ENCODE peak calls at places on chromosomes 12 and 14, in five cellular contexts. A is left ventricle myocardium inferior; W is activated CD8-positive, alpha-beta memory T cell treated with anti-CD3 and anti-CD28 coated beads for 48 hours; B is COR-L47; T is AG04450. Y is an unnamed sample.

GRCh38 chr12:65953621-65954020 is 129.3 kb downstream of the HMGA2 start:
- DNase-seq in A (no peak), W (no peak), B (no peak), T (peak), Y (no peak)

GRCh38 chr14:68144051-68144681 is 324.6 kb downstream of the RAD51B start:
- DNase-seq in A (no peak), W (no peak), B (no peak), T (no peak), Y (peak)

GRCh38 chr14:58669556-58670200 is 31.9 kb downstream of the DACT1 start:
- DNase-seq in A (no peak), W (no peak), B (no peak), T (no peak), Y (no peak)

GRCh38 chr14:87993485-87993809 is 465 bp upstream of the GALC start:
- DNase-seq in A (no peak), W (no peak), B (no peak), T (no peak), Y (no peak)

GRCh38 chr14:71720978-71721624 is 211.1 kb upstream of the RGS6 start:
- DNase-seq in A (no peak), W (no peak), B (peak), T (no peak), Y (peak)

GRCh38 chr14:24037658-24038037 is 14.2 kb upstream of the CARMIL3 start:
- DNase-seq in A (no peak), W (no peak), B (peak), T (no peak), Y (peak)

GRCh38 chr12:85971800-85972199 is 97.7 kb downstream of the NTS start:
- DNase-seq in A (no peak), W (no peak), B (no peak), T (no peak), Y (no peak)

GRCh38 chr12:47020211-47020821 is 59.1 kb upstream of the PCED1B start:
- DNase-seq in A (no peak), W (no peak), B (no peak), T (no peak), Y (no peak)

GRCh38 chr12:107549786-107550480 is 135.7 kb upstream of the PWP1 start:
- DNase-seq in A (no peak), W (no peak), B (no peak), T (no peak), Y (no peak)

GRCh38 chr14:92670177-92670576 is 78.2 kb downstream of the LGMN start:
- DNase-seq in A (no peak), W (no peak), B (no peak), T (peak), Y (peak)

GRCh38 chr12:123242083-123242904 is 9.1 kb downstream of the MTRFR start:
- DNase-seq in A (no peak), W (no peak), B (peak), T (no peak), Y (no peak)

GRCh38 chr12:57611116-57611809 is at the start of gene ARHGEF25:
- DNase-seq in A (peak), W (no peak), B (peak), T (no peak), Y (peak)

GRCh38 chr14:104332634-104333270 is 194.4 kb downstream of the KIF26A start:
- DNase-seq in A (no peak), W (no peak), B (no peak), T (no peak), Y (no peak)

GRCh38 chr14:67623114-67623513 is 3.4 kb downstream of the ARG2 start:
- DNase-seq in A (no peak), W (no peak), B (no peak), T (no peak), Y (no peak)

GRCh38 chr14:65332141-65332871 is 80.2 kb upstream of the FUT8 start:
- DNase-seq in A (no peak), W (no peak), B (no peak), T (no peak), Y (no peak)

GRCh38 chr12:71472441-71472911 is 32.9 kb downstream of the LGR5 start:
- DNase-seq in A (no peak), W (no peak), B (no peak), T (peak), Y (no peak)

GRCh38 chr12:67915335-67915851 is 73.9 kb upstream of the IFNG-AS1 start:
- DNase-seq in A (no peak), W (no peak), B (peak), T (no peak), Y (no peak)

GRCh38 chr14:67941456-67942018 is 122.0 kb downstream of the RAD51B start:
- DNase-seq in A (no peak), W (no peak), B (no peak), T (no peak), Y (peak)

GRCh38 chr14:28830115-28830534 is 63.5 kb downstream of the FOXG1 start:
- DNase-seq in A (no peak), W (no peak), B (no peak), T (no peak), Y (no peak)